ENCODE peak calls at places on chromosomes 16 and 17, in seven cellular contexts. Z is kidney glomerular epithelial cell; T is EH; F is activated CD8-positive, alpha-beta T cell treated with anti-CD3 and anti-CD28 coated beads, Interleukin-2, amount 10 ng/mL, durations not matched to agents 7 days and 5 days; A is endothelial cell; L is hippocampal formation; Q is activated T-cell treated with anti-CD3 and anti-CD28 coated beads, Interleukin-2, amount 50 U/mL, for 4 hours. C is an unnamed sample.

GRCh38 chr16:30472328-30472942 is at the start of gene ITGAL:
- DNase-seq in Z (no peak), T (no peak), F (peak; percentile 92), A (no peak), L (peak; percentile 28), Q (peak; percentile 76), C (no peak)

GRCh38 chr17:46896991-46897390 is 26.0 kb upstream of the GOSR2 start:
- DNase-seq in Z (no peak), T (no peak), F (no peak), A (no peak), L (no peak), Q (no peak), C (no peak)

GRCh38 chr17:74417178-74418045 is 14.5 kb upstream of the GPRC5C start:
- DNase-seq in Z (peak; percentile 94), T (no peak), F (no peak), A (no peak), L (no peak), Q (no peak), C (no peak)

GRCh38 chr16:68287276-68288251 is 23.2 kb downstream of the SLC7A6OS start:
- DNase-seq in Z (no peak), T (peak; percentile 96), F (peak; percentile 53), A (no peak), L (no peak), Q (peak; percentile 27), C (no peak)

GRCh38 chr17:61837175-61838051 is 25.9 kb downstream of the BRIP1 start:
- DNase-seq in Z (peak; percentile 59), T (peak; percentile 77), F (peak; percentile 64), A (peak; percentile 46), L (no peak), Q (peak; percentile 37), C (no peak)

GRCh38 chr16:28180660-28181556 is 30.9 kb downstream of the XPO6 start:
- DNase-seq in Z (peak; percentile 62), T (peak; percentile 77), F (no peak), A (no peak), L (no peak), Q (no peak), C (no peak)

GRCh38 chr17:57085448-57086068 is 512 bp downstream of the AKAP1 start:
- DNase-seq in Z (no peak), T (peak; percentile 53), F (peak; percentile 69), A (peak; percentile 66), L (peak; percentile 63), Q (peak; percentile 59), C (no peak)

GRCh38 chr16:414395-415169 is 10.9 kb upstream of the RAB11FIP3 start:
- DNase-seq in Z (no peak), T (peak; percentile 46), F (no peak), A (no peak), L (no peak), Q (no peak), C (no peak)

GRCh38 chr17:63116967-63117366 is 150.9 kb downstream of the TANC2 start:
- DNase-seq in Z (no peak), T (peak; percentile 67), F (no peak), A (no peak), L (no peak), Q (no peak), C (peak; percentile 37)

GRCh38 chr16:81405702-81406113 is 38.9 kb upstream of the CMIP start:
- DNase-seq in Z (peak; percentile 97), T (peak; percentile 86), F (no peak), A (no peak), L (no peak), Q (no peak), C (no peak)

GRCh38 chr16:30054959-30055553 is 10.5 kb upstream of the ALDOA start:
- DNase-seq in Z (no peak), T (peak; percentile 33), F (peak; percentile 76), A (peak; percentile 76), L (no peak), Q (peak; percentile 22), C (no peak)

C was measured in anterior cingulate cortex.